ENCODE peak calls at places on chromosomes 6 and 20, in five cellular contexts. One of them, this sample, is unnamed. For H3K4me1, the result is how much of the 10 kb centered on the place peaks cover.

GRCh38 chr6:130494745-130495144 is 128.9 kb downstream of the TMEM200A start:
- DNase-seq in A673: no peak
- DNase-seq in OCI-LY7: no peak
- DNase-seq in cardiac muscle cell: no peak
- DNase-seq in left ventricle myocardium inferior: no peak
- DNase-seq in this sample: no peak

GRCh38 chr6:132060591-132060990 is 109.4 kb upstream of the CCN2 start:
- DNase-seq in A673: no peak
- DNase-seq in OCI-LY7: peak
- DNase-seq in cardiac muscle cell: no peak
- DNase-seq in left ventricle myocardium inferior: no peak
- DNase-seq in this sample: no peak

GRCh38 chr20:2109425-2110210 is 8.0 kb downstream of the STK35 start:
- DNase-seq in A673: no peak
- DNase-seq in OCI-LY7: no peak
- DNase-seq in cardiac muscle cell: peak
- DNase-seq in left ventricle myocardium inferior: peak
- DNase-seq in this sample: peak

GRCh38 chr20:13183005-13183404 is 38.1 kb upstream of the ISM1 start:
- DNase-seq in A673: no peak
- DNase-seq in OCI-LY7: no peak
- DNase-seq in cardiac muscle cell: no peak
- DNase-seq in left ventricle myocardium inferior: no peak
- DNase-seq in this sample: no peak

GRCh38 chr6:108667984-108668383 is 107.3 kb downstream of the FOXO3 start:
- DNase-seq in A673: no peak
- DNase-seq in OCI-LY7: no peak
- DNase-seq in cardiac muscle cell: peak
- DNase-seq in left ventricle myocardium inferior: no peak
- DNase-seq in this sample: no peak

GRCh38 chr20:6686171-6686570 is 81.3 kb upstream of the BMP2 start:
- DNase-seq in A673: no peak
- DNase-seq in OCI-LY7: no peak
- DNase-seq in cardiac muscle cell: no peak
- DNase-seq in left ventricle myocardium inferior: no peak
- DNase-seq in this sample: no peak

GRCh38 chr20:52684911-52685310 is 287.2 kb upstream of the TSHZ2 start:
- DNase-seq in A673: no peak
- DNase-seq in OCI-LY7: no peak
- DNase-seq in cardiac muscle cell: no peak
- DNase-seq in left ventricle myocardium inferior: no peak
- DNase-seq in this sample: no peak

GRCh38 chr6:107636486-107636885 is 146.6 kb downstream of the SOBP start:
- DNase-seq in A673: no peak
- DNase-seq in OCI-LY7: no peak
- DNase-seq in cardiac muscle cell: no peak
- DNase-seq in left ventricle myocardium inferior: no peak
- DNase-seq in this sample: no peak

GRCh38 chr6:163432300-163432699 is 17.8 kb downstream of the QKI start:
- DNase-seq in A673: no peak
- DNase-seq in OCI-LY7: no peak
- DNase-seq in cardiac muscle cell: no peak
- DNase-seq in left ventricle myocardium inferior: no peak
- DNase-seq in this sample: no peak

GRCh38 chr6:16626650-16627049 is 134.6 kb downstream of the ATXN1 start:
- DNase-seq in A673: no peak
- DNase-seq in OCI-LY7: no peak
- DNase-seq in cardiac muscle cell: no peak
- DNase-seq in left ventricle myocardium inferior: no peak
- DNase-seq in this sample: no peak

GRCh38 chr20:47066484-47067270 is 172.0 kb downstream of the EYA2 start:
- DNase-seq in A673: no peak
- DNase-seq in OCI-LY7: no peak
- DNase-seq in cardiac muscle cell: no peak
- DNase-seq in left ventricle myocardium inferior: no peak
- DNase-seq in this sample: no peak

GRCh38 chr6:81763051-81763450 is 10.6 kb upstream of the TENT5A start:
- DNase-seq in A673: no peak
- DNase-seq in OCI-LY7: no peak
- DNase-seq in cardiac muscle cell: no peak
- DNase-seq in left ventricle myocardium inferior: no peak
- DNase-seq in this sample: no peak

GRCh38 chr6:53168516-53169257 is 20.0 kb upstream of the GCM1 start:
- DNase-seq in A673: no peak
- DNase-seq in OCI-LY7: no peak
- DNase-seq in cardiac muscle cell: no peak
- DNase-seq in left ventricle myocardium inferior: no peak
- DNase-seq in this sample: no peak

GRCh38 chr20:31738729-31739549 is at the start of gene TPX2:
- DNase-seq in A673: peak
- DNase-seq in OCI-LY7: peak
- DNase-seq in cardiac muscle cell: peak
- DNase-seq in left ventricle myocardium inferior: peak
- DNase-seq in this sample: peak

GRCh38 chr6:24940311-24940917 is 4.7 kb upstream of the RIPOR2 start:
- DNase-seq in A673: no peak
- DNase-seq in OCI-LY7: no peak
- DNase-seq in cardiac muscle cell: no peak
- DNase-seq in left ventricle myocardium inferior: no peak
- DNase-seq in this sample: no peak

GRCh38 chr6:30304002-30304401 is 22.7 kb upstream of the TRIM39 start:
- DNase-seq in A673: no peak
- DNase-seq in OCI-LY7: no peak
- DNase-seq in cardiac muscle cell: no peak
- DNase-seq in left ventricle myocardium inferior: no peak
- DNase-seq in this sample: no peak

DNA sequence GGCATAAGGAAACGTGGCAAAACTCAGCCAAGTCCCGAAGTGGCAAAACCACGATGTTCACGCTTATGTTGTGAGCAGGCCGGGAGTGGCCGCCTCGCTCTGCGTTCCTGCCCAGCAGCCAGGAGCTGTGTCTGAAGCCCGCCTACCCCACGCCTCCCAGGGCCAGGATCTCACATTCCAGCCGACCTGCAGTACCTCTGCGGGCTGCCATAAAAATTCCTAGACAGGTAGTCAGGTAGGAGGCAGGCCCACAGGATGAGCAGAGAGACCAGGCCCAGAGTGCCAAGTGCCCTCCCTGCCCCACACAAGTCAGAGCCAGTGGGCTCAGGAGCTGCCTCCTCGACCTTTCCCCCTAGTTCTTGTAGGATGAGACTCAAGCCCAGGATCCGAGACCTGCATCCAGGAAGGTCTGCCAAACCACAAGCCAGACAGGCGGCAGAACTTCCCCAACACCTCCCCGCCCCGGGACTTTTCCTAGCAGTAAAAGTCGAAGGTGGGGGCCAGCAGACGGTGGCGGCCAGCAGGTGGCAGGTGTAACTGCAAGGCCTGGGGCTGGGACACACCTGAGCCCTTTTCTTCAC is 16.7 kb downstream of the PMEPA1 start:
- DNase-seq in A673: no peak
- DNase-seq in OCI-LY7: peak
- DNase-seq in cardiac muscle cell: no peak
- DNase-seq in left ventricle myocardium inferior: no peak
- DNase-seq in this sample: no peak
- TF ChIP-seq CTCF in A673: no peak
- TF ChIP-seq CTCF in OCI-LY7: peak
- TF ChIP-seq CTCF in cardiac muscle cell: no peak
- TF ChIP-seq CTCF in left ventricle myocardium inferior: no peak
- TF ChIP-seq CTCF in this sample: no peak

DNA sequence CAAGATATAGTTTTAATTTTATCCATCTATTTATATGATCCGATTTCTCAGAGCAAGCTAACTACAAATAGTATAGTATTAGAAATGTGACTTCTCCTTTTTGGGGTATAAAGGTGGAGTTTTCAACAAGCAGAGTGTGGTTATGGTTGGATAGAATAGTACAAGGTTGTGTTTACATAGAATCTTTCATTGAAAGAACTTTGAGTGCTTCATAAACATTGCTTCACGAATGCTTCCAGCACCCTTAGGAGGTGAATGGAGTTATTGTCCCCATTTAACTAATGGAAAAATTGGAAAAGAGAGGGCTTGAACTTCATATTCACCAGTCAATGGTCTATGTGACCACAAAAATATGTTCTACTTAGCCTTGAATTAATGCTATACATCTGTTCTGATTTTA is 134.1 kb upstream of the CITED2 start:
- DNase-seq in A673: no peak
- DNase-seq in OCI-LY7: no peak
- DNase-seq in cardiac muscle cell: no peak
- DNase-seq in left ventricle myocardium inferior: no peak
- DNase-seq in this sample: no peak
- H3K4me3 ChIP-seq in A673: no peak
- H3K4me3 ChIP-seq in OCI-LY7: no peak
- H3K4me3 ChIP-seq in cardiac muscle cell: no peak
- H3K4me3 ChIP-seq in left ventricle myocardium inferior: no peak
- H3K4me3 ChIP-seq in this sample: no peak

GRCh38 chr6:56689114-56689513 is 46.4 kb upstream of the DST start:
- DNase-seq in A673: no peak
- DNase-seq in OCI-LY7: no peak
- DNase-seq in cardiac muscle cell: no peak
- DNase-seq in left ventricle myocardium inferior: no peak
- DNase-seq in this sample: no peak
- H3K4me1 ChIP-seq in A673: under half
- H3K4me1 ChIP-seq in OCI-LY7: under half
- H3K4me1 ChIP-seq in cardiac muscle cell: under half
- H3K4me1 ChIP-seq in left ventricle myocardium inferior: half or more
- H3K4me1 ChIP-seq in this sample: half or more

DNA sequence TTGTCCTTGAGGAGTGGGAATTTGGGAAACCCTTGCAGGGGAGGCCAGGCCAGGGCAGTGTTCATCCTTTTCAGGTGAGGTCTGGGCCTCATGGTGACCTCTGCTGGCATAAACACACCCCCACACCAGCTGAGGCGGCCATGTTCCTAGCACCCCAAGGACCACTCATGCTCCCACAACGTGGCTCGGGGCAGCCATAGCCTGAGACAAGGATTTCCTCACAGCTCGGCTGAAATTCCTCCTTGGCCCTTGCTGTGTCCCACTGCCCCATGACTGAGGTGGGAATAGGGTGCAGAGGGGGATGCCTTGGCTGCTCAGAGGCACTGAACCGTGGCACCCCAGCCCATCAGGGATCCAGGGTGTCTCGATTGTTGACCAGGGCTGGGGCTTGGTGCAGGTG is 27.3 kb upstream of the SPDEF start:
- DNase-seq in A673: no peak
- DNase-seq in OCI-LY7: no peak
- DNase-seq in cardiac muscle cell: no peak
- DNase-seq in left ventricle myocardium inferior: no peak
- DNase-seq in this sample: no peak
- TF ChIP-seq CTCF in A673: peak
- TF ChIP-seq CTCF in OCI-LY7: no peak
- TF ChIP-seq CTCF in cardiac muscle cell: peak
- TF ChIP-seq CTCF in left ventricle myocardium inferior: no peak
- TF ChIP-seq CTCF in this sample: no peak